ENCODE peak calls at places on chromosomes 2 and 18, in eight cellular contexts. O is PC-3; K is CD4-positive, alpha-beta T cell; G is AG09319; N is choroid plexus epithelial cell; R is hepatocyte; I is heart right ventricle; L is mammary epithelial cell. F is an unnamed sample.

GRCh38 chr2:58533376-58533775 is 292.3 kb upstream of the FANCL start:
- DNase-seq in O (peak; percentile 43), K (no peak), G (no peak), N (no peak), R (no peak), I (no peak), L (no peak), F (no peak)

GRCh38 chr2:160639472-160639871 is 145.9 kb upstream of the RBMS1 start:
- DNase-seq in O (no peak), K (no peak), G (no peak), N (no peak), R (no peak), I (no peak), L (no peak), F (no peak)

GRCh38 chr2:233822101-233822771 is 32.1 kb downstream of the HJURP start:
- DNase-seq in O (no peak), K (peak; percentile 25), G (no peak), N (no peak), R (no peak), I (no peak), L (no peak), F (no peak)

GRCh38 chr2:227462463-227462951 is 9.4 kb upstream of the AGFG1 start:
- DNase-seq in O (peak; percentile 19), K (no peak), G (no peak), N (no peak), R (peak; percentile 25), I (no peak), L (no peak), F (no peak)

GRCh38 chr2:10303634-10304378 is 1.1 kb downstream of the HPCAL1 start:
- DNase-seq in O (peak; percentile 52), K (peak; percentile 51), G (no peak), N (peak; percentile 49), R (peak; percentile 77), I (peak; percentile 49), L (peak; percentile 47), F (peak; percentile 45)

GRCh38 chr2:65021709-65022108 is 32.5 kb downstream of the SLC1A4 start:
- DNase-seq in O (no peak), K (no peak), G (no peak), N (no peak), R (no peak), I (no peak), L (no peak), F (no peak)

GRCh38 chr2:119428488-119429224 is 3.0 kb upstream of the TMEM37 start:
- DNase-seq in O (no peak), K (no peak), G (no peak), N (no peak), R (no peak), I (no peak), L (no peak), F (no peak)

GRCh38 chr2:152336103-152336853 is 1.3 kb downstream of the FMNL2 start:
- DNase-seq in O (peak; percentile 59), K (no peak), G (no peak), N (peak; percentile 53), R (peak; percentile 65), I (peak; percentile 58), L (peak; percentile 62), F (peak; percentile 51)

GRCh38 chr18:54875063-54875462 is 46.8 kb downstream of the RAB27B start:
- DNase-seq in O (no peak), K (no peak), G (no peak), N (no peak), R (no peak), I (no peak), L (no peak), F (no peak)

GRCh38 chr2:95329891-95330822 is 33.0 kb downstream of the KCNIP3 start:
- DNase-seq in O (no peak), K (no peak), G (no peak), N (no peak), R (no peak), I (peak; percentile 35), L (no peak), F (no peak)

GRCh38 chr2:69893684-69894481 is at the start of gene SNRNP27:
- DNase-seq in O (peak; percentile 86), K (peak; percentile 83), G (peak; percentile 46), N (peak; percentile 85), R (peak; percentile 86), I (peak; percentile 72), L (peak; percentile 71), F (peak; percentile 89)

DNA sequence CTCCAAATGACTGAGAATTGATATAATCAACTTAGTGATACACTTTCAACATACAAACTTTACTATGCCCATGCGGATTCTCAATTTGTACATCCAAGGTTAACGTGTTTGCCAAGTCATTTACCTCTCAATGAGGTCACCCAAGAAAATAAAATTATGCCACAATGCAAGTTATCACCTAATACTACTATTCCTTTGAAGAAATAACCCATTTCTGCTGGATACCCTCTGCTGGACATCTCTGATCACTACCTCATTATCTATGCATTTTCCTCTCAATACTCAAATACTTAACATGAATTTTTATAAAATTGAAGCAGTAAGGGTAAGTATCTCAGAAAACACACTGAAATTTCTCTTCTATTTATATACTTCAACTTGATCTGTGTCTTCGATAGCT is 12.7 kb downstream of the HNRNPLL start:
- DNase-seq in O (peak; percentile 25), K (no peak), G (no peak), N (peak; percentile 38), R (no peak), I (no peak), L (no peak), F (no peak)
- TF ChIP-seq CTCF in O (peak; percentile 56), K (no peak), G (peak; percentile 9), N (peak; percentile 48), R (no peak), I (no peak), L (no peak), F (peak; percentile 28)

GRCh38 chr2:96602330-96602823 is 35.7 kb downstream of the KANSL3 start:
- DNase-seq in O (peak; percentile 42), K (no peak), G (no peak), N (no peak), R (peak; percentile 19), I (no peak), L (peak; percentile 7), F (no peak)
- TF ChIP-seq CTCF in O (peak; percentile 46), K (no peak), G (no peak), N (peak; percentile 7), R (no peak), I (no peak), L (peak; percentile 26), F (no peak)

DNA sequence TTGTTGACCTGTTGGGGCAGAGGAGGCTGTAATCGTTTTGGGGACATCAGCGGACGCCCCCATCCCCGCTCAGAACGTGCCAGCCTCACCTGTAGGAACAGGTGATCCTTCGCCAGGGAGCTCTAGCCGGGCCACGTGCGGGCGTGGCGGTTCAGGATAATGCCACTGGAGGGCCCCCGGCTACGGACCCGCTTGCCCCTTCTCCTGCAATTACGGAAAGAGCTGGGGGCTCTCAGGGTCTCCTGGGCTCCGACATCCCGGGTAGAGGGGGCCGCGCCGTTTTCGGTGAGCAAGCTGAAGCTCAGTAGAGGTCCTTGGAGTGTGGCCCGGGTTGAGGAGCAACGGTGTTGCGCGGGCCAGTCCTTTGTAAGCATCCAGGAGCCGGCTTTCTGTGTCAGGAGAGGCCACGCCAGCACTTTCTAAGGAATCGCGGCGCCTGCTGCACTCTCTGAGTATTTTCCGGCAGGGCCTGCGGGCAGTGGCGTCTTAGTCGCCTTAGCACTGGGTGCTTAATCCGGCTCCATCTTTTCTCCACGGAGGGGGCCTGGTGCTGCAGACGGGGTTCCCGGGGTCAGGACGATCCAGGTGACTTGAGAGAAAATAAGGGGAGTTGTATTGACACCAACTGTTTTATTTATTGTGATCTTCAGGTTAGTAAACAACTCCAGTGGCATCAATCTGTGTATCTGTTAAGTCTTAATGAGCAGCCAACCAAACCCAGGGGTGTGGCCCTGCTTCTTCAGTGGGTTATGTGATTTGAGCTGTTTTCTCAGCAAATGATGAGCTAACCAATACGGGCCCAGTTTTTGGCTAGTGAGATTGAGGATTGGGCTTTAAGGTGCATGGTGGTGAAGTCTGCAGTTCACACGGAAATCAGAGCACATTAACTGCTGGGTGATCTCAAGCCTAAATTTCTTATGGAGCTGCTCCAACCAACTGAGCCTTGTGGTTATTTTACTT is 1.9 kb downstream of the MTCL1 start:
- DNase-seq in O (peak; percentile 83), K (peak; percentile 35), G (no peak), N (peak; percentile 72), R (peak; percentile 78), I (peak; percentile 16), L (peak; percentile 62), F (peak; percentile 75)
- TF ChIP-seq CTCF in O (peak; percentile 59), K (peak; percentile 13), G (peak; percentile 6), N (peak; percentile 36), R (peak; percentile 32), I (peak; percentile 31), L (peak; percentile 17), F (no peak)

GRCh38 chr2:28644760-28645159 is 106.9 kb upstream of the PPP1CB start:
- DNase-seq in O (no peak), K (no peak), G (no peak), N (no peak), R (no peak), I (no peak), L (no peak), F (no peak)
- TF ChIP-seq CTCF in O (no peak), K (no peak), G (no peak), N (no peak), R (no peak), I (no peak), L (no peak), F (no peak)

GRCh38 chr18:73352546-73352945 is 484.8 kb upstream of the NETO1 start:
- DNase-seq in O (no peak), K (no peak), G (peak; percentile 12), N (peak; percentile 80), R (no peak), I (no peak), L (no peak), F (peak; percentile 10)
- TF ChIP-seq CTCF in O (no peak), K (no peak), G (peak; percentile 23), N (peak; percentile 64), R (no peak), I (no peak), L (no peak), F (no peak)

DNA sequence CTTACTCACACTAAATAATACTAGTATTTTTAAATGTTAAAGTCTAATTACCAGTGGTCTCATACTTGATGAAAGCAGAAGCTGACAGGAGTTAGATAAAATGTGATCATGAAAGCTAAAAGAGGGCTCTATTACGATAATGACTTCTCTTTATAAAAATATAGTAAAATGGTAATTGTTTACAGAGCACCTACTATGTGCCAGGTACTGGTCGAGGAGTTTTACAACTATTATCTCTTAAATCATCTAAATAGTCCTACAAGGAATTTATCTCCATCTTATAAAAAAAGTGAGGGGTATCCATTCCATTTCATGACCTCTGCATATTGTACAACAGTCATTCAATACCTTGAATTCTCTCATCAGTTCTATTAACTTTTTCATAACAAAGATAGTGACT is 46.1 kb upstream of the VIT start:
- DNase-seq in O (no peak), K (no peak), G (no peak), N (no peak), R (no peak), I (no peak), L (no peak), F (no peak)
- TF ChIP-seq CTCF in O (no peak), K (no peak), G (no peak), N (no peak), R (no peak), I (no peak), L (no peak), F (no peak)

GRCh38 chr2:201275991-201276390 is 15.7 kb downstream of the CASP8 start:
- DNase-seq in O (no peak), K (no peak), G (no peak), N (no peak), R (no peak), I (no peak), L (no peak), F (no peak)
- TF ChIP-seq CTCF in O (peak; percentile 28), K (no peak), G (no peak), N (peak; percentile 9), R (no peak), I (no peak), L (no peak), F (peak; percentile 3)

F was measured in fibroblast of pulmonary artery.